ENCODE peak calls at places on chromosomes 16 and 17, in six cellular contexts. K, F, U, M, J and V are unnamed samples.

GRCh38 chr16:81175325-81175891 is 63.1 kb upstream of the BCO1 start:
- DNase-seq in J (no peak), U (no peak), F (no peak), M (no peak), K (no peak), V (no peak)

GRCh38 chr17:15023589-15023988 is 241.5 kb downstream of the PMP22 start:
- DNase-seq in M (no peak), J (no peak), F (no peak), U (no peak), K (no peak), V (no peak)

GRCh38 chr17:30964878-30965277 is 6.0 kb upstream of the RNF135 start:
- DNase-seq in U (no peak), F (no peak), J (no peak), K (no peak), M (no peak), V (no peak)

GRCh38 chr17:55056530-55056929 is 88.0 kb downstream of the STXBP4 start:
- DNase-seq in J (no peak), U (no peak), K (no peak), M (no peak), F (no peak), V (no peak)

GRCh38 chr17:57945999-57946797 is 9.0 kb downstream of the CUEDC1 start:
- DNase-seq in F (no peak), K (no peak), M (no peak), J (no peak), U (no peak), V (no peak)

GRCh38 chr17:9668532-9668931 is 23.2 kb downstream of the USP43 start:
- DNase-seq in F (no peak), K (no peak), M (peak), U (no peak), J (no peak), V (no peak)

GRCh38 chr17:52233632-52234031 is 75.1 kb upstream of the CA10 start:
- DNase-seq in M (no peak), K (no peak), U (no peak), J (no peak), F (no peak), V (no peak)

GRCh38 chr16:67268136-67268579 is 11.2 kb upstream of the PLEKHG4 start:
- DNase-seq in M (no peak), J (no peak), U (no peak), K (no peak), F (no peak), V (peak)

GRCh38 chr16:83301966-83302365 is 505.8 kb upstream of the HSBP1 start:
- DNase-seq in U (no peak), J (no peak), F (no peak), K (no peak), M (no peak), V (no peak)

GRCh38 chr17:83153681-83154310 is 74.4 kb downstream of the METRNL start:
- DNase-seq in K (no peak), J (no peak), F (no peak), U (no peak), M (no peak), V (no peak)

GRCh38 chr17:75404739-75405364 is 626 bp downstream of the GRB2 start:
- DNase-seq in J (peak), K (no peak), M (no peak), U (peak), F (peak), V (peak)

GRCh38 chr17:82917656-82918345 is 78.0 kb upstream of the ZNF750 start:
- DNase-seq in J (no peak), K (no peak), M (no peak), F (no peak), U (peak), V (peak)

GRCh38 chr16:69073181-69073669 is 32.2 kb upstream of the HAS3 start:
- DNase-seq in F (no peak), J (no peak), U (no peak), M (no peak), K (no peak), V (no peak)
- H3K27ac ChIP-seq in F (no peak), J (no peak), U (no peak), M (peak), K (no peak), V (no peak)

DNA sequence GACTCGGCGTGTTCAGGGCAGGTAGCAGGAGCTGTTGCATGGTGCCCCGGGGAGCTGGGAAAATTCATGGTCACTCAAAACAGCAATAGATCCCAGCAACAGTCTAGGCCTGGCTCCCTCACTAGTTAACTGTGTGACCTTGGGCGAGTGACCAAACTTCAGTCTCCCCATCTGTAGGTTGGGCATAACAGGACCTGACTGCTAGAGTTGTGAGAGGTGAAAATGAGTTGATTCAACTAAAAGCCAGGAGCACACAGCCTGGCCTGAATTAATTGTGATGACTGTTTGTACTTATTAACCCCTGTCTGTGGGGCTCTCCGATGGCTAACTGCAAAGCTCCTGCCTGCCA is 306.9 kb downstream of the SOX9 start:
- DNase-seq in M (no peak), K (no peak), F (no peak), J (no peak), U (no peak), V (no peak)
- H3K27ac ChIP-seq in M (no peak), K (no peak), F (no peak), J (no peak), U (no peak), V (no peak)

DNA sequence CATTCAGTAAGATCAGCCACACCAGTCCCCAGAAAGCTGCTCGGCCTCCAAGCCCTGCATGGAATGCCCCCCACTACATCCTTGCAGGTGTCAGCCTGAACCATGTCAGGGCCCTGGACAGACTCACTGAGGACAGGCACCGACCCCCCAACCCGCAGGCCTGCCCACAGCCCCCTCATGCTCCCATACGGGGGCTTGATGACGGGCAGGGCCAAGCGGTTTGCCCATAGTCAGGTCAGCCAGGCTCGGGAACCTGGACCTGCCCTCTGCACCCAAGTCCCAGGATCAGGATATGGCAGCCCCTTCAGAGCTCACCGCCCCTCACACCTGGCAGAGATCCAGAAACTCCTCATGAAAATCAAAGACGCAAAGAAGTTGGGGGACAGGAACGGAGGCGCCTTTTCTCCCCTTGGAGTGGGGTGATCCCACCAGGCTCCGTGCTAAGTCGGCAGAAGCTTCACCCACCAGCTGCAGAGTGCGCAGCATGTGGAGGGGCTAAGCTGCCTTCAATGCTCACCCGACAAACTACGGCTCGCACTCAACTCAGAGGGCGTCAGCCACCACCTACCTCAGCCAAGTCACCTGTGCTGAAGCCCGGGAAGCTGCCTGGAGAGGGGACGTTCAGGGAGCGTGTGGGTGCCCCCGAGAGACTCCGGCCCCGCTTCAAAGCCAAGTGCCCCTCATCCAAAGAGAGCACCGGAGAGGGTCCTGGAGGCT is 26.5 kb downstream of the GNPTG start:
- DNase-seq in U (no peak), M (no peak), J (no peak), F (no peak), K (no peak), V (peak)
- H3K27ac ChIP-seq in U (no peak), M (peak), J (peak), F (no peak), K (no peak), V (peak)

DNA sequence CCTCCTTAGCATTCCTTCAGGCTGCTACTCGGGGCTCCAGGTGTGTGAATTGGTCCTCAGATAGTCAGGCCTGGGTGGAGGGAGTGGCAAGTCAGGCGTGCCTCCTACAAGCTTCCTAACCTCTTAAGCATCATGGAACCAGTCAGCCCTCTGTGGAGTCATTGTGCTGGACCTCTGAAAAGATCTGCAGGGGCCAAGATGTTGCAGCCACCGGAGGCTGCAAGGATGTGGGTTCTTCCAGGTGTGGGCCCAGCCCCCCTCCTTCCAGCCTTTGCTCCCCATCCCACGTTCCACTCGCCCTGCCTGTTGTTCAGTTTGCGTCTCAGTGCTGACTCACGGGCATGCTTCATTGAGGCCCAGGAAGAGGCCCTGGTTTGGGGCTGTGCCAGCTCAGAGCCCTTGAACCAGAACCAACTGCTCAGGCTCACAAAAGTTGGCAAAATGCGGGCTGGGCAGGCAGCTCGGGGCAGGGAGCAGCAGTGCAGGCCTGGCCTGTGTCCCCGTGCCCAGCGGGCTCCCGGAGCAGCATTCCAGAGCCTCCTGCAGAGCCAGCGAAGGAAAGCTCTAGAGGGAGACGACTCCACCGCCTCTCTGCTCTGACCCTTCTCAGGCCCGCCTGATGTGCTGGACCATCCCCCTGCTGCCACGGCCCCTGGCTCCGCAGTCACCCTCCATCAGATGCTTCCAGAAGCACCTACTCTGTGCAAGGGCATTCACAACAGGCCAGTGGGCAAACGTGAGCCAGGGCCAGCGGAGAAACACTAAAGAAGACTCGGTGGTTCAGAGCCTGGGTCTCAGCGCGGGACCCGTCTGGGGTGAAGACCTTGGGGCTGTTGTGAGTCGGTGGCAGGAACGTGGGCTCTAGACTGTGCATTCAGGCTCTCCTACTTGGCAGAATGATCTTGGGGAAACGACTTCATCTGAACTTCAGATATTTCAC is 7.5 kb downstream of the LDHD start:
- DNase-seq in K (peak), J (peak), F (peak), U (peak), M (no peak), V (peak)
- H3K27ac ChIP-seq in K (peak), J (peak), F (peak), U (peak), M (peak), V (peak)

GRCh38 chr16:85573045-85573695 is 40.0 kb upstream of the GSE1 start:
- DNase-seq in J (no peak), F (no peak), M (no peak), U (no peak), K (no peak), V (no peak)

GRCh38 chr16:85570213-85570734 is 42.8 kb upstream of the GSE1 start:
- DNase-seq in F (no peak), K (no peak), U (peak), J (no peak), M (no peak), V (no peak)

GRCh38 chr16:85570735-85571562 is 42.2 kb upstream of the GSE1 start:
- DNase-seq in F (no peak), U (peak), J (no peak), M (no peak), K (no peak), V (peak)

GRCh38 chr16:85571563-85571812 is 41.6 kb upstream of the GSE1 start:
- DNase-seq in U (no peak), F (no peak), M (no peak), K (no peak), J (no peak), V (no peak)

DNA sequence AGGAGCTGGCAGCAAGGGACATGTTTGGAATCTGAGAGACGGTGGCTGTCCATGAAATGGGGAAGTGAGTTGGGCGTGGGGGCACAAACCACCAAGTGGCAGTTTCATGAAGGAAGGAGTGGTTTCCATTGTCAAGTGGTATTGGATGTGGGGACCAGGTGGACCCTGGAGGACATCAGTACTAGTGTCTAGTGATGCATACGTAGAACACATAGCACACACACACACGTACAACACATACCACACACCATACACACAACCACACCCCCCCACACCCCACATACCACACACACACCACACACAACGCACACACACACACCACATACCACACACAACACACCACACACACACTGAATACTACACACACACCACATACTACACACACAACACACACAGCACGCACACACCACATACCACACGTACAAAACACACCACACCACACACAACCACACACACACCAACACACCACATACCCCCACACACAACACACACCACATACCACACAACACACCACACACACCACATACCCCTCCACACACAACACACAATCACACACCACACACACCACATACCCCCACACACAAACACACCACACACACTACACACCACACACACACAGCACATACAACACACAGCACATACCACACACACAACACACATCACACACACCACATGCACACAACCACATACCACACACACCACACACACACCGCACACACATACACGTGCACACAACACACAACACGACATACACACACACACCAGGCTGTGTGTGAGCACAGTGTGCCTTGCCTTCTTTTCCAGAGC is 41.1 kb upstream of the GSE1 start:
- DNase-seq in J (no peak), F (no peak), U (peak), K (no peak), M (no peak), V (no peak)
- H3K27ac ChIP-seq in J (no peak), F (no peak), U (no peak), K (no peak), M (peak), V (no peak)

DNA sequence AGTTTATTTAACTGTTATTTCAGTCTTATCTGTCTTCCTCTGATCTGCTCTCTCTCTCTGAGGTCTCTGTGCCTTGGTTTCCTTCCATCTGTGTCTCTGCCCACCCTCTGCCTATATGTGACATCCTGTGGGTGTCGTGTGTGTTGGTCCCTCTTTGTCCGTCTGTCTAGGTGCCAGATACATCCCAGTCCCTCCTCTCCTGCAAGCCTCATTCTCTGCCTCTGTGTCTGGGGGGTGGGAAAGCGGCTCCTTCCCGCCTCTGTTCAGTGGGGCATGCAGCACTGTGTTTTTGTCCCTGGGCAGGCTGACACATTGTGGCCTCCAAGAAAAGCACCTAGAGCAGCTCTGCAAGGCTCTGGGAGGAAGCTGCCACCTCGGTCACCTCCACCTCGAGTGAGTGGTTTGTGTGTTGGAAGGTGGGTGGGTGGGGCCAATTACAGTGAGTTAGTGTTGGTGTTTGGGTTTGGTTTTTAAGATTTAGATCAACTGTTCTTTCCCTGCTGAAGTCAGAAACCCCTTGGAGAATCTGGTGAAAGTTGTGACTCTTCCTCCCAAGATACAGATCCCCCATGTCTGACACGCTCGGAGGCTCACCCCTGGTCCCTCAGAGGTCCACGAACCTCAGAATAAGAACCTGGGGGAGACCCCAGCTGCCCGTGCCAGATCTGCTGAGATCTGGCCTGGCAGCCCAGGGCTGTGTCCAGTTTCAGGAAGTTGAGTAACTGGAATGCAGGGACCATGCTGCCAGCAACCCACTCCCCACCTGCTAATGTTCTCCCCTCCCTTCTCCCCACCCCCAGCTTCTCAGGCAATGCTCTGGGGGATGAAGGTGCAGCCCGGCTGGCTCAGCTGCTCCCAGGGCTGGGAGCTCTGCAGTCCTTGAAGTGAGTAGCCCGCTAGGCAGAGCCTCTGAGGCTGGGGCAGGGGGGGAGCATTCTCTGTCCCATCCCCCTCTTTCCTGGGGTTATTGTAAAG is 50.9 kb upstream of the CPNE2 start:
- DNase-seq in F (no peak), M (no peak), K (no peak), J (no peak), U (peak), V (no peak)
- H3K27ac ChIP-seq in F (no peak), M (no peak), K (no peak), J (no peak), U (peak), V (no peak)

GRCh38 chr16:28982418-28982817 is 2.4 kb upstream of the LAT start:
- DNase-seq in U (no peak), F (no peak), M (no peak), J (no peak), K (no peak), V (no peak)
- H3K27ac ChIP-seq in U (no peak), F (no peak), M (no peak), J (no peak), K (no peak), V (no peak)

DNA sequence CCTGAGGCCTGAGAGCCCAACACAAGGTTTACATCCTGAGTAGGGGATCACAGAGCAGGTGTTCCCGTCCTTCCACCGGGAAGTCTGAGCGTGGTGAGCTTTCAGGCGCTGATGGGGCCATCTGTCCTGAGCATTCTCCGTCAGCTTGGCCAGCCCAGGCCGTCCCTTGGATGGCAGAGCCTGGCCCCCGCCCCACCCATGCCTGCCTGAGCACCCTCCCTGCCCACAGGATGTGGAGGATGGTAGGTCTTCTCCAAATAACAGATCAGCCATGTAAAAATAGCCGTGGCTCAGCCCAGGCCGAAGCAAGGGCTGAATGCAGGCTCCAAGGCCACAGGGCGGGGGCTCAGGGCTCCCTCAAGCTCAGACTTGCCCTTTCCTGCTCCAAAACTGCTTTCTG is 20.2 kb downstream of the SPNS2 start:
- DNase-seq in U (no peak), K (no peak), F (no peak), M (no peak), J (no peak), V (peak)
- H3K27ac ChIP-seq in U (no peak), K (peak), F (peak), M (peak), J (no peak), V (peak)

GRCh38 chr17:45172541-45173286 is 11.0 kb downstream of the HEXIM2 start:
- DNase-seq in M (no peak), U (peak), F (peak), K (peak), J (peak), V (peak)
- H3K27ac ChIP-seq in M (peak), U (peak), F (peak), K (peak), J (no peak), V (peak)

GRCh38 chr17:65222216-65222738 is 85.1 kb downstream of the RGS9 start:
- DNase-seq in U (no peak), M (no peak), K (no peak), J (no peak), F (no peak), V (no peak)

GRCh38 chr17:65218261-65218660 is 81.1 kb downstream of the RGS9 start:
- DNase-seq in U (no peak), F (no peak), M (no peak), K (no peak), J (no peak), V (no peak)

GRCh38 chr17:65219707-65220106 is 82.5 kb downstream of the RGS9 start:
- DNase-seq in J (no peak), F (no peak), U (no peak), M (no peak), K (no peak), V (no peak)

GRCh38 chr17:65220732-65221131 is 83.6 kb downstream of the RGS9 start:
- DNase-seq in K (no peak), U (no peak), F (no peak), M (no peak), J (no peak), V (no peak)

DNA sequence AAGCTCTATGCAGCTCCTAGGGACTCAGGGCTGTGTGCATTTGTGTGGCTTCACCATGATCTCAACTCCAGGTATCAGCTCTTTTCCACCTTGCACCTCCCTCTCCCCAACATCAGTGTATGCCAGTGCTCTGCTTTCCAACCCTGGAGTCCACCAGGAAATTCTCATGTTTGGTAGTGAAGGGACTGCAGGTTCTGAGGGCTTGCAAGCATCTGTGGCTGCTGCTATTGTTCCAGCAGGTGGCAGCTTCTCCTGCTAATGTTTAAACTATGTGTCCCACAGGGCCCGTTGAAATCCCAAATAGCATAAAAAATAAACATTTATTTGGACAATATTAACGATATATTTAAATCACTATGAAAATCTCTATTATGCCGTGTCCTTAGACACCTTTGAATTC is 82.0 kb downstream of the RGS9 start:
- DNase-seq in K (no peak), U (no peak), J (no peak), M (no peak), F (no peak), V (no peak)
- H3K27ac ChIP-seq in K (no peak), U (no peak), J (no peak), M (no peak), F (no peak), V (no peak)